ENCODE peak calls at places on chromosomes 2 and 18, in seven cellular contexts. J is prostate gland; Z is mammary epithelial cell; B is brain microvascular endothelial cell; M is body of pancreas; I is CD8-positive, alpha-beta T cell; V is heart left ventricle. O is an unnamed sample.

GRCh38 chr2:17043173-17043572 is 377.5 kb upstream of the CYRIA start:
- DNase-seq in J (no peak), Z (peak; percentile 6), B (peak; percentile 20), M (no peak), I (no peak), V (no peak), O (no peak)

GRCh38 chr2:138514173-138514572 is 12.6 kb downstream of the SPOPL start:
- DNase-seq in J (no peak), Z (no peak), B (no peak), M (no peak), I (no peak), V (no peak), O (no peak)

GRCh38 chr2:229254206-229254605 is 16.9 kb downstream of the PID1 start:
- DNase-seq in J (no peak), Z (no peak), B (no peak), M (no peak), I (no peak), V (no peak), O (no peak)

GRCh38 chr2:25420820-25421237 is 79.1 kb upstream of the DNMT3A start:
- DNase-seq in J (no peak), Z (no peak), B (no peak), M (no peak), I (no peak), V (no peak), O (no peak)

GRCh38 chr18:36078751-36079529 is 11.6 kb upstream of the RPRD1A start:
- DNase-seq in J (no peak), Z (peak; percentile 52), B (peak; percentile 74), M (no peak), I (no peak), V (no peak), O (no peak)

GRCh38 chr2:235551965-235552364 is 58.1 kb downstream of the AGAP1 start:
- DNase-seq in J (peak; percentile 75), Z (peak; percentile 36), B (peak; percentile 28), M (peak; percentile 52), I (no peak), V (no peak), O (peak; percentile 79)

GRCh38 chr18:12885500-12885899 is 1.5 kb upstream of the PTPN2 start:
- DNase-seq in J (no peak), Z (no peak), B (no peak), M (no peak), I (no peak), V (no peak), O (no peak)

GRCh38 chr18:57008001-57008686 is 138.7 kb upstream of the BOD1L2 start:
- DNase-seq in J (no peak), Z (no peak), B (no peak), M (no peak), I (no peak), V (no peak), O (no peak)

GRCh38 chr2:240999873-241000541 is 1.6 kb downstream of the SNED1 start:
- DNase-seq in J (peak; percentile 4), Z (no peak), B (no peak), M (no peak), I (peak; percentile 48), V (peak; percentile 29), O (no peak)

GRCh38 chr2:241126771-241127202 is 22.5 kb downstream of the PASK start:
- DNase-seq in J (no peak), Z (no peak), B (no peak), M (no peak), I (no peak), V (no peak), O (no peak)

GRCh38 chr2:61205132-61205531 is 43.1 kb downstream of the C2orf74 start:
- DNase-seq in J (no peak), Z (no peak), B (no peak), M (no peak), I (no peak), V (no peak), O (no peak)

GRCh38 chr2:189254268-189254883 is 74.8 kb upstream of the COL5A2 start:
- DNase-seq in J (no peak), Z (peak; percentile 89), B (peak; percentile 30), M (no peak), I (no peak), V (peak; percentile 31), O (peak; percentile 41)

GRCh38 chr18:58135806-58136331 is 91.8 kb downstream of the NEDD4L start:
- DNase-seq in J (no peak), Z (peak; percentile 52), B (peak; percentile 57), M (peak; percentile 71), I (peak; percentile 59), V (no peak), O (peak; percentile 40)

GRCh38 chr2:152678808-152679207 is 38.5 kb downstream of the PRPF40A start:
- DNase-seq in J (no peak), Z (no peak), B (no peak), M (no peak), I (no peak), V (no peak), O (no peak)

GRCh38 chr2:37376421-37377186 is 32.2 kb downstream of the QPCT start:
- DNase-seq in J (peak; percentile 91), Z (peak; percentile 88), B (no peak), M (no peak), I (no peak), V (no peak), O (no peak)

GRCh38 chr18:49368876-49369440 is 91.5 kb downstream of the DYM start:
- DNase-seq in J (peak; percentile 40), Z (peak; percentile 52), B (no peak), M (peak; percentile 74), I (no peak), V (no peak), O (no peak)

GRCh38 chr2:180979086-180979934 is 1.1 kb upstream of the UBE2E3 start:
- DNase-seq in J (no peak), Z (peak; percentile 58), B (peak; percentile 74), M (peak; percentile 14), I (no peak), V (no peak), O (no peak)

GRCh38 chr2:88016086-88016947 is at the start of gene RNU2-63P:
- DNase-seq in J (peak; percentile 64), Z (peak; percentile 74), B (peak; percentile 89), M (peak; percentile 80), I (peak; percentile 89), V (peak; percentile 55), O (peak; percentile 76)

GRCh38 chr2:147110962-147111361 is 733.9 kb upstream of the ACVR2A start:
- DNase-seq in J (no peak), Z (no peak), B (no peak), M (no peak), I (no peak), V (no peak), O (no peak)

GRCh38 chr2:220678943-220679342 is 893.2 kb downstream of the EPHA4 start:
- DNase-seq in J (no peak), Z (no peak), B (no peak), M (no peak), I (no peak), V (no peak), O (no peak)

GRCh38 chr18:55552498-55553189 is 35.3 kb downstream of the TCF4 start:
- DNase-seq in J (no peak), Z (no peak), B (no peak), M (no peak), I (no peak), V (no peak), O (no peak)

GRCh38 chr2:218152172-218152571 is 14.6 kb downstream of the CXCR1 start:
- DNase-seq in J (no peak), Z (peak; percentile 60), B (no peak), M (no peak), I (no peak), V (no peak), O (no peak)

GRCh38 chr2:218155953-218156479 is 10.7 kb downstream of the CXCR1 start:
- DNase-seq in J (no peak), Z (no peak), B (no peak), M (no peak), I (no peak), V (no peak), O (no peak)

GRCh38 chr2:218149865-218150264 is 16.9 kb downstream of the CXCR1 start:
- DNase-seq in J (no peak), Z (no peak), B (no peak), M (no peak), I (no peak), V (no peak), O (no peak)

GRCh38 chr2:218149098-218149497 is 17.7 kb downstream of the CXCR1 start:
- DNase-seq in J (no peak), Z (no peak), B (no peak), M (no peak), I (no peak), V (no peak), O (no peak)

GRCh38 chr2:218152777-218153176 is 14.0 kb downstream of the CXCR1 start:
- DNase-seq in J (peak; percentile 39), Z (peak; percentile 89), B (no peak), M (peak; percentile 15), I (no peak), V (no peak), O (peak; percentile 6)
- H3K4me3 ChIP-seq in J (no peak overlapping the region), Z (no peak overlapping the region), B (no peak overlapping the region), M (no peak overlapping the region), I (no peak overlapping the region), V (no peak overlapping the region), O (no peak overlapping the region)

DNA sequence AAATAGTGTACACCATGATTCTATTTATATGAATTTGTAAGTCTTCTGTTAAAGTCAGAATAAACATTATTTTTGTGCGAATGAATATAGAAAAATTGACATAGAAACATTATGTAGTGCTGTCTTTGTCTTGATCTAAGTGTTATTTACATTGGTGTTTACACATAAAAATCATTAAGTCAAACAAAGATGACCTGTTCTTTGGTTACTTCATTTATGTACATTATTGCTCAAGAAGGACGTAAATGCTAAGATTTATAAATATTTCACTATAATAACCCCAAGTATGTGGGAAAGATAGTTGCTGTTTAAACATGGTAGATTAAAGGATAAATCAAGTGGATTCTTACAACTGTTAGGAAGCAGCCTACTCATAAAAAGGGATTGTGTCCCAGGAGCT is 536.8 kb upstream of the DSEL start:
- DNase-seq in J (no peak), Z (no peak), B (no peak), M (no peak), I (no peak), V (no peak), O (no peak)
- H3K27me3 ChIP-seq in J (no peaks in the 10 kb centered on the region), Z (no peaks in the 10 kb centered on the region), B (no peaks in the 10 kb centered on the region), M (no peaks in the 10 kb centered on the region), I (no peaks in the 10 kb centered on the region), V (no peaks in the 10 kb centered on the region), O (no peaks in the 10 kb centered on the region)

GRCh38 chr2:64865073-64865830 is 123.9 kb upstream of the SLC1A4 start:
- DNase-seq in J (peak; percentile 63), Z (peak; percentile 45), B (peak; percentile 43), M (peak; percentile 70), I (peak; percentile 84), V (peak; percentile 68), O (peak; percentile 59)

GRCh38 chr2:64867253-64867996 is 121.8 kb upstream of the SLC1A4 start:
- DNase-seq in J (no peak), Z (no peak), B (no peak), M (no peak), I (no peak), V (no peak), O (no peak)

GRCh38 chr2:64863097-64863820 is 125.9 kb upstream of the SLC1A4 start:
- DNase-seq in J (no peak), Z (no peak), B (no peak), M (no peak), I (no peak), V (no peak), O (no peak)

GRCh38 chr2:64866797-64867196 is 122.4 kb upstream of the SLC1A4 start:
- DNase-seq in J (peak; percentile 18), Z (peak; percentile 58), B (peak; percentile 96), M (no peak), I (no peak), V (peak; percentile 34), O (no peak)

GRCh38 chr2:64865831-64866146 is 123.4 kb upstream of the SLC1A4 start:
- DNase-seq in J (no peak), Z (no peak), B (no peak), M (no peak), I (no peak), V (no peak), O (no peak)
- H3K27ac ChIP-seq in J (no peak overlapping the region), Z (no peak overlapping the region), B (no peak overlapping the region), M (no peak overlapping the region), I (no peak overlapping the region), V (no peak overlapping the region), O (no peak overlapping the region)

GRCh38 chr18:51941999-51942398 is 398.0 kb upstream of the DCC start:
- DNase-seq in J (no peak), Z (no peak), B (no peak), M (no peak), I (no peak), V (no peak), O (no peak)
- H3K4me3 ChIP-seq in J (no peak overlapping the region), Z (no peak overlapping the region), B (no peak overlapping the region), M (no peak overlapping the region), I (no peak overlapping the region), V (no peak overlapping the region), O (no peak overlapping the region)